ENCODE peak calls at places on chromosomes 4 and X, in eight cellular contexts. P is HFF-Myc, D is lower leg skin, H is psoas muscle, F is Caco-2, Z is IMR-90, X is epithelial cell of esophagus, M is brain microvascular endothelial cell. Q is an unnamed sample.

GRCh38 chr4:46124773-46125172 is 919 bp upstream of the GABRG1 start:
- DNase-seq in H (no peak), M (no peak), Z (no peak), D (peak), F (peak), X (no peak), P (no peak), Q (peak)

GRCh38 chrX:134658002-134658401 is 269 bp downstream of the PLAC1 start:
- DNase-seq in X (peak), M (no peak), P (no peak), Z (peak), F (no peak), H (no peak), D (no peak), Q (no peak)

GRCh38 chr4:6742989-6743388 is 27.0 kb downstream of the BLOC1S4 start:
- DNase-seq in M (no peak), X (no peak), F (no peak), Z (no peak), H (no peak), P (no peak), D (no peak), Q (no peak)

GRCh38 chr4:82797048-82797590 is 1.5 kb downstream of the SCD5 start:
- DNase-seq in P (no peak), M (no peak), D (no peak), X (no peak), Z (no peak), F (no peak), H (no peak), Q (no peak)

GRCh38 chr4:153232768-153233167 is 28.5 kb downstream of the TRIM2 start:
- DNase-seq in P (no peak), Z (no peak), F (peak), H (no peak), M (no peak), X (no peak), D (peak), Q (no peak)

GRCh38 chr4:137541181-137541580 is 8.9 kb upstream of the PCDH18 start:
- DNase-seq in D (no peak), X (peak), Z (no peak), F (no peak), M (no peak), P (no peak), H (no peak), Q (no peak)

GRCh38 chr4:186953601-186954260 is 230.1 kb upstream of the FAT1 start:
- DNase-seq in M (no peak), F (no peak), P (no peak), H (peak), D (no peak), X (no peak), Z (no peak), Q (no peak)

GRCh38 chrX:130121505-130121800 is 11.2 kb upstream of the ELF4 start:
- DNase-seq in X (no peak), P (no peak), D (no peak), F (no peak), Z (no peak), M (no peak), H (no peak), Q (no peak)

GRCh38 chr4:181594188-181594587 is 649.0 kb upstream of the TENM3 start:
- DNase-seq in P (no peak), D (no peak), X (no peak), M (no peak), Z (no peak), F (no peak), H (no peak), Q (no peak)

GRCh38 chr4:169251291-169252235 is 19.2 kb downstream of the SH3RF1 start:
- DNase-seq in X (peak), D (no peak), Z (no peak), H (no peak), P (no peak), F (peak), M (no peak), Q (no peak)
- H3K4me3 ChIP-seq in X (no peak), D (no peak), Z (no peak), H (no peak), P (no peak), F (no peak), M (no peak), Q (no peak)

GRCh38 chr4:85233516-85233915 is 241.4 kb upstream of the ARHGAP24 start:
- DNase-seq in H (no peak), P (no peak), D (no peak), M (no peak), X (no peak), F (no peak), Z (no peak), Q (no peak)

GRCh38 chr4:85222561-85222960 is 252.4 kb upstream of the ARHGAP24 start:
- DNase-seq in Z (no peak), F (no peak), M (no peak), P (no peak), D (no peak), X (peak), H (no peak), Q (no peak)

DNA sequence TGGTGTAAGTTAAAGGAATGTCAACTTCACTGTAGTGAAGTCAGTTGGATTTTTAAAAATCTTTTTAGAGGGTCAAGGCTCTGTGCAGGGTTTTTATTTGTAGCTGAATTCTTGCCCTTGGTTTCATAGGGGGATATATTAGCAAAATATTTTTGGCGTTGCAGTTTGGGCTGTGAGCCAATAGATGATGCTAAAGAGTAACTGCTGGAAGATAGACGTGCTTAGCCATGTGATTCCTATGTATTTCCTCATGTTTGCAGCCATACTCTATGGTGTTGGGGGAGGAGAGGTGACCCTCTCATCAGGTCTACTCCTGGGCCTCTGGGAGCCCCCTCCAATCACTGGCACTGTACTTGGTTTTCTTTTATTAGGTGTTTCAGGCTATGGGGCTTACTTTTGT is 246.7 kb upstream of the ARHGAP24 start:
- DNase-seq in P (no peak), F (no peak), X (no peak), M (no peak), D (no peak), Z (no peak), H (no peak), Q (no peak)
- TF ChIP-seq CTCF in P (no peak), F (no peak), X (peak), M (no peak), D (no peak), Z (no peak), H (no peak), Q (no peak)

DNA sequence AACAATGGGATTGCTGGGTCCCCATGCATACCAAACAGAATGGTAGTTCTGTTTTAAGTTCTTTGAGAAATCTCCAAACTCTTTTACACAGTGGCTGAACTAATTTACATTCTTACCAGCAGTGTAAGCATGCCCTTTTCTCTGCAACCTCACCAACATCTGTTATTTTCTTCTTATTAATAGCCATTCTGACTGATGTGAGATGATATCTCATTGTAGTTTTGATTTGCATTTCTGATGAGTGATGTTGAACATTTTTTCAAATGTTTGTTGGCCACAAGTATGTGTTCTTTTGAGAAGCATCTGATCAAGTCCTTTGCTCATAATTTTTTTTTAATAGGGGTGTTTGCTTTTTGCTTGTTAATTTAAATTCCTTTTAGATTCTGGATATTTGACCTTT is 41.2 kb upstream of the ZMAT1 start:
- DNase-seq in H (no peak), Z (no peak), X (no peak), P (no peak), D (no peak), F (no peak), M (no peak), Q (no peak)
- H3K4me3 ChIP-seq in H (no peak), Z (no peak), X (no peak), P (no peak), D (no peak), F (no peak), M (no peak), Q (no peak)

DNA sequence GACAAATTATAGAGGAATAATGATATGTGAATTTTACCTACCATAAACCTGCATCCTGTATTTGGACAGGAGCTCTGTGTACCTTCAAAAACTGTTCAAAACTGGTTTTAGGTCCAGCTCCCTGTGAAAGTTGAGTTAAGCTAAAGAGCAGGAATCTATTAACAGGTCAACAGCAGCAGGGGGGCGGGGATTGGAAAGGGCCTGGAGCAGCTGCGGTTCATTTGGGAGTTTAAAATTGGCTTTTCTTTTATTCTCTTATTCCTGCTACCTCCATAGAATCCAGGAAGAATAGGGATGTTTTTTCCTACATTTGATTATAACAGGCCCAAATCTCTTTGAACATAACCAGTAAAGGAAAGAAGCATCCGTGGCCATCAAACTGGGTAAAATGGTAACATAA is 23.8 kb downstream of the SHROOM3 start:
- DNase-seq in D (no peak), M (no peak), X (no peak), F (no peak), Z (no peak), H (no peak), P (no peak), Q (no peak)
- TF ChIP-seq CTCF in D (no peak), M (no peak), X (no peak), F (no peak), Z (no peak), H (no peak), P (no peak), Q (no peak)

DNA sequence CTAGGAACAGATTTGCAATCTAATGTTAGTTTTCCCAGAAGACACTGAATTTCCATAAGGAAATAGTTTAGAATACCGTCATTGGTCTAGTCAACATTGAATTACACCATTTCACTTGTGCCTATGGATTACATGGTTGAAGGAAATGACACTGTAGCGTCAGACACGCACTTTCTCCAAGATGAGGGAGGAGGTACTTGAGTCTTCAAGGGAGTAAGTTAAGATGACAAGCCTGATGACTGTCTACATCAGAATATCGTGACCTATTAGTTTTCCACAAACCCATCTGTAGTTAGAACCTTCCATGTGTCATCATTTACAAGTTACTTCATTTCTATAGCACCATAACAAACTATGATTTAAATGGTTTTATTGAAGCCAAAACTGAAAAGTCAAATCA is 153.7 kb downstream of the AMELX start:
- DNase-seq in D (no peak), P (no peak), Z (peak), F (no peak), H (no peak), M (no peak), X (no peak), Q (no peak)
- H3K4me3 ChIP-seq in D (no peak), P (no peak), Z (no peak), F (no peak), H (no peak), M (no peak), X (no peak), Q (no peak)

GRCh38 chr4:147596377-147596776 is 20.8 kb upstream of the TMEM184C start:
- DNase-seq in D (no peak), F (no peak), Z (peak), P (no peak), H (no peak), M (no peak), X (peak), Q (no peak)
- TF ChIP-seq CTCF in D (no peak), F (no peak), Z (peak), P (peak), H (no peak), M (no peak), X (no peak), Q (no peak)

GRCh38 chr4:15681372-15682339 is at the start of gene FAM200B:
- DNase-seq in X (peak), D (peak), H (peak), F (peak), P (peak), M (peak), Z (peak), Q (peak)

GRCh38 chr4:15684498-15684897 is 2.9 kb downstream of the FAM200B start:
- DNase-seq in Z (no peak), F (no peak), H (no peak), X (no peak), M (no peak), P (no peak), D (no peak), Q (no peak)

GRCh38 chr4:15682790-15683495 is 1.3 kb downstream of the FAM200B start:
- DNase-seq in H (no peak), P (no peak), F (no peak), D (no peak), M (no peak), X (no peak), Z (peak), Q (no peak)

GRCh38 chr4:15681067-15681371 is 608 bp upstream of the FAM200B start:
- DNase-seq in P (no peak), F (no peak), X (no peak), Z (no peak), M (no peak), H (no peak), D (no peak), Q (no peak)

DNA sequence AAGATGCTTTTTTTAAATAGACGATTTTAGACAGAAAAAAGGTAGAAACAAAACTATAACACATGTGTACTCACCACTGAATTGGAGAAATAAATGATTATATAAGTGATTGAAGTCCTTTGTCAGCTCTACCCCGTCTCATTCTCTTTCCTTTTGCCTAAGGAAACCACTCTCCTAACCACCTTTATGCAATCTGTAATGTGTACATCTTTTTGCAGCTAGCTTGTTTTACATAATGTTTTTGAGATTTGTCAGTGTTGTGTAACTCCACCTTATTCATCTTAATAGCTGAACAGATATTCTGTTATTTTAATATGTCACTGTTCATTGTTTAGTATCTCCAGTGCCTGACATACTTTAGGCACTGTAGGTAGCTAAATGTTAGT is 706 bp downstream of the FAM200B start:
- DNase-seq in D (no peak), H (no peak), P (no peak), X (peak), Z (no peak), F (no peak), M (no peak), Q (no peak)
- H3K4me3 ChIP-seq in D (peak), H (peak), P (peak), X (peak), Z (peak), F (peak), M (peak), Q (peak)

GRCh38 chr4:2787230-2788100 is 5.4 kb upstream of the SH3BP2 start:
- DNase-seq in D (peak), H (peak), F (no peak), P (no peak), X (no peak), Z (no peak), M (no peak), Q (no peak)
- TF ChIP-seq CTCF in D (no peak), H (no peak), F (no peak), P (no peak), X (no peak), Z (no peak), M (peak), Q (no peak)

GRCh38 chr4:169611157-169611556 is 1.2 kb downstream of the NEK1 start:
- DNase-seq in X (no peak), D (no peak), H (no peak), P (no peak), Z (no peak), M (no peak), F (no peak), Q (no peak)
- H3K4me3 ChIP-seq in X (no peak), D (no peak), H (peak), P (peak), Z (peak), M (peak), F (no peak), Q (peak)

GRCh38 chr4:173277340-173277739 is 56.8 kb downstream of the HMGB2 start:
- DNase-seq in X (no peak), M (no peak), P (no peak), D (no peak), Z (no peak), F (no peak), H (no peak), Q (no peak)

GRCh38 chr4:173284463-173284862 is 49.7 kb downstream of the HMGB2 start:
- DNase-seq in P (no peak), X (no peak), M (no peak), H (no peak), Z (no peak), D (no peak), F (no peak), Q (no peak)

GRCh38 chr4:173275150-173275549 is 59.0 kb downstream of the HMGB2 start:
- DNase-seq in P (no peak), X (no peak), Z (no peak), D (no peak), F (no peak), M (no peak), H (no peak), Q (no peak)

GRCh38 chr4:173281420-173282333 is 52.5 kb downstream of the HMGB2 start:
- DNase-seq in X (no peak), F (no peak), M (no peak), D (no peak), H (no peak), Z (no peak), P (no peak), Q (no peak)

GRCh38 chr4:173281001-173281400 is 53.2 kb downstream of the HMGB2 start:
- DNase-seq in D (no peak), Z (no peak), H (no peak), M (no peak), X (no peak), P (no peak), F (no peak), Q (no peak)
- TF ChIP-seq CTCF in D (no peak), Z (no peak), H (no peak), M (no peak), X (no peak), P (no peak), F (no peak), Q (no peak)